ENCODE peak calls at places on chromosome 9, in five cellular contexts. W is hypothalamus, D is EL, M is HEK293T, S is AG04449. N is an unnamed sample.

GRCh38 chr9:2872941-2873323 is 29.0 kb upstream of the PUM3 start:
- DNase-seq in W (no peak), D (no peak), M (no peak), S (no peak), N (no peak)

GRCh38 chr9:37839491-37840461 is 39.2 kb downstream of the DCAF10 start:
- DNase-seq in W (no peak), D (peak; percentile 44), M (no peak), S (no peak), N (no peak)

GRCh38 chr9:89038354-89039091 is 47.3 kb downstream of the S1PR3 start:
- DNase-seq in W (peak; percentile 61), D (peak; percentile 84), M (no peak), S (peak; percentile 31), N (peak; percentile 89)

GRCh38 chr9:928363-929042 is 48.0 kb upstream of the DMRT3 start:
- DNase-seq in W (no peak), D (peak; percentile 4), M (peak; percentile 35), S (no peak), N (no peak)

GRCh38 chr9:113492343-113493079 is 29.0 kb downstream of the RGS3 start:
- DNase-seq in W (no peak), D (no peak), M (no peak), S (no peak), N (no peak)

GRCh38 chr9:26530841-26531240 is 361.8 kb downstream of the CAAP1 start:
- DNase-seq in W (no peak), D (no peak), M (no peak), S (no peak), N (no peak)

GRCh38 chr9:79390077-79390673 is 181.6 kb upstream of the TLE4 start:
- DNase-seq in W (no peak), D (peak; percentile 68), M (no peak), S (no peak), N (no peak)

GRCh38 chr9:92187989-92188714 is 72.9 kb upstream of the SPTLC1 start:
- DNase-seq in W (no peak), D (no peak), M (no peak), S (no peak), N (no peak)

GRCh38 chr9:23343226-23343625 is 482.8 kb downstream of the ELAVL2 start:
- DNase-seq in W (no peak), D (no peak), M (no peak), S (no peak), N (no peak)

GRCh38 chr9:134955801-134956200 is 38.1 kb upstream of the FCN1 start:
- DNase-seq in W (no peak), D (no peak), M (no peak), S (no peak), N (no peak)

GRCh38 chr9:111853450-111853827 is 43.2 kb upstream of the UGCG start:
- DNase-seq in W (no peak), D (peak; percentile 42), M (no peak), S (no peak), N (no peak)

GRCh38 chr9:104301770-104302169 is 202.3 kb upstream of the OR13F1 start:
- DNase-seq in W (no peak), D (no peak), M (no peak), S (no peak), N (no peak)

GRCh38 chr9:124766815-124767554 is 4.1 kb downstream of the NR6A1 start:
- DNase-seq in W (no peak), D (no peak), M (no peak), S (no peak), N (no peak)

GRCh38 chr9:117682955-117683710 is 21.1 kb upstream of the TLR4 start:
- DNase-seq in W (no peak), D (peak; percentile 31), M (no peak), S (no peak), N (no peak)

GRCh38 chr9:126794441-126794840 is 10.4 kb upstream of the ZBTB43 start:
- DNase-seq in W (no peak), D (no peak), M (no peak), S (no peak), N (no peak)

GRCh38 chr9:88237454-88238280 is 99.4 kb upstream of the SPATA31C2 start:
- DNase-seq in W (no peak), D (no peak), M (no peak), S (no peak), N (no peak)

GRCh38 chr9:136587145-136587943 is 41.5 kb upstream of the NOTCH1 start:
- DNase-seq in W (peak; percentile 35), D (peak; percentile 48), M (no peak), S (no peak), N (peak; percentile 61)

GRCh38 chr9:5448461-5448860 is 1.9 kb upstream of the CD274 start:
- DNase-seq in W (no peak), D (no peak), M (no peak), S (no peak), N (no peak)

GRCh38 chr9:92943062-92943616 is 4.2 kb upstream of the FGD3 start:
- DNase-seq in W (no peak), D (no peak), M (no peak), S (no peak), N (no peak)

GRCh38 chr9:126564128-126564527 is 49.6 kb upstream of the LMX1B start:
- DNase-seq in W (no peak), D (no peak), M (no peak), S (no peak), N (no peak)

GRCh38 chr9:100427366-100428263 is 672 bp downstream of the MSANTD3 start:
- DNase-seq in W (peak; percentile 37), D (peak; percentile 81), M (peak; percentile 66), S (no peak), N (peak; percentile 51)

GRCh38 chr9:138083873-138084272 is 206.3 kb downstream of the CACNA1B start:
- DNase-seq in W (no peak), D (no peak), M (no peak), S (no peak), N (no peak)

GRCh38 chr9:94805585-94805984 is 79.1 kb downstream of the AOPEP start:
- DNase-seq in W (no peak), D (peak; percentile 75), M (no peak), S (peak; percentile 91), N (peak; percentile 60)

GRCh38 chr9:92266486-92266885 is 27.0 kb downstream of the IARS1 start:
- DNase-seq in W (no peak), D (no peak), M (no peak), S (no peak), N (no peak)

GRCh38 chr9:75088646-75089368 is 493 bp downstream of the OSTF1 start:
- DNase-seq in W (peak; percentile 47), D (peak; percentile 70), M (peak; percentile 40), S (no peak), N (peak; percentile 66)

GRCh38 chr9:93098236-93098946 is 2.4 kb downstream of the CARD19 start:
- DNase-seq in W (peak; percentile 69), D (peak; percentile 99), M (no peak), S (peak; percentile 80), N (peak; percentile 75)

GRCh38 chr9:135574943-135575342 is 13.4 kb downstream of the PAEP start:
- DNase-seq in W (no peak), D (no peak), M (no peak), S (no peak), N (no peak)

GRCh38 chr9:122340161-122340560 is 30.7 kb upstream of the PTGS1 start:
- DNase-seq in W (no peak), D (no peak), M (no peak), S (no peak), N (no peak)

GRCh38 chr9:93064392-93065124 is 6.1 kb downstream of the SUSD3 start:
- DNase-seq in W (no peak), D (no peak), M (no peak), S (no peak), N (no peak)

GRCh38 chr9:1231998-1232919 is 182.1 kb downstream of the DMRT2 start:
- DNase-seq in W (no peak), D (peak; percentile 86), M (no peak), S (no peak), N (no peak)

GRCh38 chr9:88973281-88974045 is 17.8 kb upstream of the S1PR3 start:
- DNase-seq in W (no peak), D (no peak), M (no peak), S (no peak), N (no peak)

GRCh38 chr9:16267336-16268036 is 603.0 kb downstream of the BNC2 start:
- DNase-seq in W (no peak), D (peak; percentile 42), M (no peak), S (no peak), N (no peak)

GRCh38 chr9:120950421-120951388 is 24.1 kb upstream of the TRAF1 start:
- DNase-seq in W (no peak), D (no peak), M (no peak), S (no peak), N (no peak)

GRCh38 chr9:133060417-133060841 is 1.4 kb upstream of the CEL start:
- DNase-seq in W (no peak), D (no peak), M (no peak), S (no peak), N (no peak)

GRCh38 chr9:133458643-133459312 is 1.0 kb upstream of the CACFD1 start:
- DNase-seq in W (no peak), D (no peak), M (no peak), S (no peak), N (no peak)

GRCh38 chr9:76564300-76564699 is 105.3 kb downstream of the GCNT1 start:
- DNase-seq in W (no peak), D (peak; percentile 71), M (no peak), S (no peak), N (no peak)

GRCh38 chr9:136902259-136902821 is 16.0 kb downstream of the TRAF2 start:
- DNase-seq in W (no peak), D (peak; percentile 68), M (no peak), S (peak; percentile 14), N (no peak)

GRCh38 chr9:5389109-5389732 is 48.5 kb downstream of the PLGRKT start:
- DNase-seq in W (no peak), D (peak; percentile 87), M (no peak), S (peak; percentile 63), N (no peak)

N was measured in globus pallidus.